ENCODE peak calls at places on chromosomes 16 and 17, in ten cellular contexts. A is uterus, I is ovary, O is tibial nerve, V is Peyer's patch, X is suprapubic skin, D is heart left ventricle, G is prostate gland, F is sigmoid colon, K is esophagus squamous epithelium. C is an unnamed sample.

GRCh38 chr17:1495265-1495664 is 2.8 kb upstream of the MYO1C start:
- DNase-seq in A (no peak), I (no peak), O (no peak), V (no peak), X (peak; percentile 68), D (peak; percentile 84), G (peak; percentile 84), F (peak; percentile 90), K (no peak), C (no peak)

GRCh38 chr17:9934354-9934753 is 29.3 kb upstream of the RCVRN start:
- DNase-seq in A (no peak), I (no peak), O (no peak), V (no peak), X (no peak), D (no peak), G (no peak), F (no peak), K (no peak), C (no peak)

GRCh38 chr16:679808-680624 is at the start of gene STUB1:
- DNase-seq in A (peak; percentile 90), I (peak; percentile 93), O (peak; percentile 81), V (peak; percentile 90), X (peak; percentile 94), D (peak; percentile 90), G (peak; percentile 84), F (peak; percentile 95), K (peak; percentile 67), C (peak; percentile 94)

GRCh38 chr16:346587-346986 is 5.9 kb downstream of the AXIN1 start:
- DNase-seq in A (no peak), I (no peak), O (no peak), V (no peak), X (peak; percentile 60), D (no peak), G (no peak), F (no peak), K (no peak), C (no peak)

GRCh38 chr16:553601-554296 is 6.4 kb upstream of the PRR35 start:
- DNase-seq in A (no peak), I (no peak), O (no peak), V (no peak), X (no peak), D (no peak), G (no peak), F (no peak), K (no peak), C (no peak)

GRCh38 chr17:62592305-62593099 is 35.0 kb upstream of the MRC2 start:
- DNase-seq in A (no peak), I (no peak), O (no peak), V (no peak), X (no peak), D (no peak), G (no peak), F (no peak), K (no peak), C (no peak)

GRCh38 chr17:68819465-68819864 is 135.7 kb downstream of the ABCA8 start:
- DNase-seq in A (no peak), I (no peak), O (no peak), V (no peak), X (no peak), D (no peak), G (no peak), F (no peak), K (no peak), C (peak; percentile 87)

GRCh38 chr17:49646391-49647255 is 31.3 kb downstream of the SPOP start:
- DNase-seq in A (peak; percentile 32), I (no peak), O (no peak), V (no peak), X (no peak), D (no peak), G (no peak), F (peak; percentile 77), K (no peak), C (no peak)

GRCh38 chr17:9646556-9646905 is 1.2 kb downstream of the USP43 start:
- DNase-seq in A (no peak), I (no peak), O (no peak), V (no peak), X (no peak), D (no peak), G (no peak), F (no peak), K (no peak), C (no peak)

GRCh38 chr16:85649411-85649977 is 36.4 kb downstream of the GSE1 start:
- DNase-seq in A (no peak), I (no peak), O (no peak), V (no peak), X (no peak), D (no peak), G (no peak), F (no peak), K (no peak), C (no peak)

GRCh38 chr16:72924918-72925630 is 122.9 kb downstream of the ZFHX3 start:
- DNase-seq in A (no peak), I (no peak), O (no peak), V (no peak), X (no peak), D (no peak), G (peak; percentile 88), F (peak; percentile 48), K (no peak), C (peak; percentile 66)

GRCh38 chr16:4387769-4388168 is 16.1 kb downstream of the VASN start:
- DNase-seq in A (no peak), I (no peak), O (no peak), V (no peak), X (peak; percentile 65), D (peak; percentile 25), G (no peak), F (no peak), K (no peak), C (no peak)

GRCh38 chr16:88467433-88468051 is 14.5 kb downstream of the ZFPM1 start:
- DNase-seq in A (no peak), I (no peak), O (no peak), V (no peak), X (no peak), D (no peak), G (no peak), F (no peak), K (no peak), C (no peak)

GRCh38 chr17:13140750-13141149 is 122.9 kb upstream of the ELAC2 start:
- DNase-seq in A (no peak), I (no peak), O (no peak), V (no peak), X (no peak), D (no peak), G (no peak), F (no peak), K (no peak), C (no peak)

GRCh38 chr16:75385507-75386152 is 47.7 kb downstream of the CFDP1 start:
- DNase-seq in A (no peak), I (no peak), O (peak; percentile 57), V (no peak), X (no peak), D (no peak), G (no peak), F (no peak), K (no peak), C (no peak)

GRCh38 chr17:21523482-21524210 is 147.5 kb downstream of the KCNJ12 start:
- DNase-seq in A (no peak), I (no peak), O (no peak), V (no peak), X (no peak), D (no peak), G (no peak), F (no peak), K (no peak), C (no peak)

GRCh38 chr17:60396412-60396811 is 4.5 kb upstream of the USP32 start:
- DNase-seq in A (no peak), I (no peak), O (no peak), V (no peak), X (no peak), D (no peak), G (no peak), F (no peak), K (no peak), C (no peak)

GRCh38 chr17:60398227-60398959 is 6.5 kb upstream of the USP32 start:
- DNase-seq in A (no peak), I (no peak), O (no peak), V (peak; percentile 70), X (no peak), D (no peak), G (no peak), F (no peak), K (no peak), C (no peak)

GRCh38 chr17:60406887-60407286 is 15.0 kb upstream of the USP32 start:
- DNase-seq in A (no peak), I (no peak), O (no peak), V (no peak), X (no peak), D (no peak), G (no peak), F (no peak), K (no peak), C (no peak)

DNA sequence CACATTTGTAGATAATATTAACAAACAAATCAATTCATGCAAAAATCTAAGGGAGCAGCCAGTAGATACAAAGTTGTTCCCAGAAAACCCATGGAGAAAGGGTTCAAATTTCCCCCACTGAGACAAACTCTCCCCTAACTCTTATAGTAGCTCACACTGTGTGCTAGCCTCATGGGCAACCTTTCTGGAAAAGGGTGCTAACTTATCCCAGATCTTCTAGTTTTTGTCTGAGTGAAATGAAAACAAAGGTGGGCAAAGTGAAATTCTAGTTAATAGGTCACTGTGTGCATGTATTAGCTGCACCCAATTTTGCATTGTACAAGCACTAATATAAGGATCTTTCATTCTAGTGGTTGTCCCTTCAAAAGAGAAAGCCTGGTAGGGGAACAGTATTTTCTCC is 9.9 kb upstream of the USP32 start:
- DNase-seq in A (no peak), I (no peak), O (no peak), V (no peak), X (no peak), D (no peak), G (no peak), F (no peak), K (no peak), C (no peak)
- H3K36me3 ChIP-seq in A (no peaks in the 10 kb centered on the region), I (no peaks in the 10 kb centered on the region), O (no peaks in the 10 kb centered on the region), V (no peaks in the 10 kb centered on the region), X (no peaks in the 10 kb centered on the region), D (no peaks in the 10 kb centered on the region), G (no peaks in the 10 kb centered on the region), F (no peaks in the 10 kb centered on the region), K (no peaks in the 10 kb centered on the region), C (no peaks in the 10 kb centered on the region)

GRCh38 chr17:74607219-74607618 is 15.1 kb upstream of the CD300LD start:
- DNase-seq in A (no peak), I (no peak), O (no peak), V (no peak), X (no peak), D (no peak), G (no peak), F (no peak), K (no peak), C (no peak)
- TF ChIP-seq POLR2A in A (no peak), I (no peak), O (no peak), V (no peak), X (no peak), D (no peak), G (no peak), F (no peak), K (no peak), C (no peak)

GRCh38 chr17:7673239-7673638 is 14.1 kb downstream of the TP53 start:
- DNase-seq in A (no peak), I (no peak), O (no peak), V (no peak), X (no peak), D (no peak), G (no peak), F (no peak), K (no peak), C (no peak)
- H3K36me3 ChIP-seq in A (no peaks in the 10 kb centered on the region), I (no peaks in the 10 kb centered on the region), O (peaks cover 84% of the 10 kb centered on the region), V (peaks cover 3% of the 10 kb centered on the region), X (peaks cover 82% of the 10 kb centered on the region), D (peaks cover 82% of the 10 kb centered on the region), G (peaks cover 11% of the 10 kb centered on the region), F (peaks cover 45% of the 10 kb centered on the region), K (peaks cover 84% of the 10 kb centered on the region), C (peaks cover 56% of the 10 kb centered on the region)

GRCh38 chr16:79679334-79679733 is 78.8 kb upstream of the MAF start:
- DNase-seq in A (no peak), I (no peak), O (no peak), V (no peak), X (no peak), D (no peak), G (no peak), F (no peak), K (no peak), C (no peak)
- TF ChIP-seq POLR2A in A (no peak), I (no peak), O (no peak), V (no peak), X (no peak), D (no peak), G (no peak), F (no peak), K (no peak), C (no peak)